ENCODE peak calls at places on chromosomes 11 and 22, in four cellular contexts. B is spleen, F is choroid plexus epithelial cell, W is dorsolateral prefrontal cortex. U is an unnamed sample.

GRCh38 chr11:121692236-121692635 is 239.5 kb upstream of the SORL1-AS1 start:
- DNase-seq in W (no peak), B (no peak), F (no peak), U (no peak)

GRCh38 chr11:109731451-109731850 is 309.5 kb downstream of the C11orf87 start:
- DNase-seq in F (peak), W (no peak), B (no peak), U (peak)

GRCh38 chr11:45662665-45663485 is 2.5 kb downstream of the CHST1 start:
- DNase-seq in W (no peak), F (peak), B (peak), U (peak)

GRCh38 chr11:20156876-20157613 is 3.2 kb downstream of the DBX1 start:
- DNase-seq in F (no peak), B (peak), W (no peak), U (no peak)

GRCh38 chr11:71164186-71164585 is 88.2 kb downstream of the SHANK2 start:
- DNase-seq in F (no peak), B (peak), W (no peak), U (no peak)

GRCh38 chr11:2272946-2273280 is 2.5 kb upstream of the ASCL2 start:
- DNase-seq in B (no peak), F (no peak), W (no peak), U (no peak)

GRCh38 chr22:35561796-35562526 is 21.3 kb downstream of the RASD2 start:
- DNase-seq in F (peak), W (no peak), B (no peak), U (peak)

GRCh38 chr11:72864692-72865655 is 50.8 kb downstream of the ATG16L2 start:
- DNase-seq in W (no peak), B (no peak), F (peak), U (peak)

GRCh38 chr11:3049430-3050243 is 7.6 kb downstream of the CARS1 start:
- DNase-seq in B (peak), W (peak), F (peak), U (peak)

GRCh38 chr11:88398372-88399140 is 61.0 kb upstream of the CTSC start:
- DNase-seq in F (peak), W (no peak), B (no peak), U (peak)

GRCh38 chr11:2700415-2701211 is 819 bp upstream of the KCNQ1OT1 start:
- DNase-seq in W (peak), F (no peak), B (peak), U (peak)

GRCh38 chr11:78428773-78429172 is 11.2 kb upstream of the GAB2 start:
- DNase-seq in B (no peak), F (no peak), W (no peak), U (no peak)

GRCh38 chr11:78432956-78433355 is 15.3 kb upstream of the GAB2 start:
- DNase-seq in B (no peak), F (peak), W (no peak), U (no peak)

GRCh38 chr11:78429667-78430066 is 12.0 kb upstream of the GAB2 start:
- DNase-seq in F (no peak), W (no peak), B (no peak), U (no peak)

GRCh38 chr11:78429209-78429608 is 11.6 kb upstream of the GAB2 start:
- DNase-seq in B (no peak), W (no peak), F (no peak), U (no peak)

GRCh38 chr11:78432058-78432515 is 14.5 kb upstream of the GAB2 start:
- DNase-seq in F (no peak), W (no peak), B (no peak), U (peak)
- H3K4me3 ChIP-seq in F (no peak), W (no peak), B (no peak), U (no peak)

GRCh38 chr11:64652586-64653387 is 61.8 kb downstream of the SLC22A12 start:
- DNase-seq in W (peak), F (peak), B (peak), U (peak)
- TF ChIP-seq CTCF in W (peak), F (peak), B (peak), U (peak)

GRCh38 chr22:30191049-30191701 is 55.4 kb downstream of the LIF start:
- DNase-seq in B (no peak), F (no peak), W (no peak), U (no peak)
- H3K4me3 ChIP-seq in B (no peak), F (no peak), W (no peak), U (no peak)

GRCh38 chr11:128069665-128070064 is 517.7 kb downstream of the ETS1 start:
- DNase-seq in W (no peak), F (no peak), B (no peak), U (no peak)
- TF ChIP-seq CTCF in W (no peak), F (no peak), B (no peak), U (no peak)

GRCh38 chr11:720017-720641 is 14.1 kb downstream of the EPS8L2 start:
- DNase-seq in B (no peak), F (no peak), W (no peak), U (no peak)

GRCh38 chr11:720642-721346 is 14.8 kb downstream of the EPS8L2 start:
- DNase-seq in B (peak), W (no peak), F (no peak), U (no peak)

GRCh38 chr11:723120-723883 is 17.3 kb downstream of the EPS8L2 start:
- DNase-seq in B (no peak), F (peak), W (no peak), U (peak)

GRCh38 chr11:721913-722811 is 16.1 kb downstream of the EPS8L2 start:
- DNase-seq in W (no peak), B (peak), F (no peak), U (no peak)

DNA sequence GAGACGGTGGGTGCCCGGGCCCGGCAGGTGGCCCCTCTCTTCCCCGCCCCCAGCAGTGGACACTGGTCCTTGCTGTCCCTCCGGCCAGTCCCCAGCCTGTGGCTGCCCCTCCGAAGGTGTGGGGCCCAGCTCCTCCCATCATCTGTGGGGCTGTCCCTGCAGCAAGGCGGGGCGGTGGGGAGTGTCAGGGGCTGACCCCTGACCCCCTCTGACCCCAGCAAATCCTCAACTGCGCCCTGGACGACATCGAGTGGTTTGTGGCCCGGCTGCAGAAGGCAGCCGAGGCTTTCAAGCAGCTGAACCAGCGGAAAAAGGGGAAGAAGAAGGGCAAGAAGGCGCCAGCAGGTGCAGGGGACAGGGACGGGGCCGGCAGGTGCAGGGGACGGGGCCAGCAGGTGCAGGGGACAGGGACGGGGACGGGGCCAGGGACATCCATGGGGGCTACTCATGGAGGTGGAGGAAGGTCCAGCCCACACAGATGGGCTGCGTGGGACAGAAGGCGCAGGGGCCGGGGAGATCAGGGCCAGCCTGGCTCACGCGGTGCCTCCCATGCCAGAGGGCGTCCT is 15.4 kb downstream of the EPS8L2 start:
- DNase-seq in W (no peak), B (peak), F (no peak), U (no peak)
- H3K4me3 ChIP-seq in W (no peak), B (peak), F (no peak), U (no peak)

GRCh38 chr22:37735054-37735453 is 38.2 kb downstream of the TRIOBP start:
- DNase-seq in B (no peak), W (no peak), F (no peak), U (peak)
- TF ChIP-seq CTCF in B (peak), W (peak), F (peak), U (peak)